ENCODE peak calls at places on chromosome 2, in six cellular contexts. One of them, this sample, is unnamed.

GRCh38 chr2:72141881-72142742 is 5.5 kb downstream of the CYP26B1 start:
- DNase-seq in uterus: peak
- DNase-seq in PC-9: no peak
- DNase-seq in cardiac fibroblast: no peak
- DNase-seq in trophoblast cell: no peak
- DNase-seq in aorta: peak
- DNase-seq in this sample: no peak

GRCh38 chr2:159612255-159612901 is 4.0 kb downstream of the BAZ2B start:
- DNase-seq in trophoblast cell: no peak
- DNase-seq in aorta: no peak
- DNase-seq in cardiac fibroblast: peak
- DNase-seq in uterus: no peak
- DNase-seq in PC-9: no peak
- DNase-seq in this sample: no peak

GRCh38 chr2:38750793-38751042 is 443 bp downstream of the SRSF7 start:
- DNase-seq in uterus: peak
- DNase-seq in cardiac fibroblast: no peak
- DNase-seq in PC-9: no peak
- DNase-seq in trophoblast cell: peak
- DNase-seq in aorta: peak
- DNase-seq in this sample: peak

GRCh38 chr2:18583905-18584607 is 5.3 kb downstream of the NT5C1B start:
- DNase-seq in PC-9: no peak
- DNase-seq in aorta: peak
- DNase-seq in uterus: no peak
- DNase-seq in cardiac fibroblast: no peak
- DNase-seq in trophoblast cell: no peak
- DNase-seq in this sample: no peak

GRCh38 chr2:225274751-225275150 is 124.8 kb upstream of the NYAP2 start:
- DNase-seq in uterus: no peak
- DNase-seq in aorta: no peak
- DNase-seq in trophoblast cell: no peak
- DNase-seq in cardiac fibroblast: peak
- DNase-seq in PC-9: no peak
- DNase-seq in this sample: no peak

GRCh38 chr2:45123521-45124191 is 114.4 kb upstream of the SIX2 start:
- DNase-seq in cardiac fibroblast: no peak
- DNase-seq in trophoblast cell: no peak
- DNase-seq in uterus: no peak
- DNase-seq in PC-9: peak
- DNase-seq in aorta: no peak
- DNase-seq in this sample: no peak

GRCh38 chr2:213001285-213001910 is 150.0 kb downstream of the IKZF2 start:
- DNase-seq in aorta: no peak
- DNase-seq in PC-9: no peak
- DNase-seq in trophoblast cell: no peak
- DNase-seq in cardiac fibroblast: no peak
- DNase-seq in uterus: no peak
- DNase-seq in this sample: no peak

GRCh38 chr2:10720983-10721343 is 467 bp upstream of the ATP6V1C2 start:
- DNase-seq in uterus: no peak
- DNase-seq in trophoblast cell: no peak
- DNase-seq in cardiac fibroblast: no peak
- DNase-seq in PC-9: no peak
- DNase-seq in aorta: peak
- DNase-seq in this sample: no peak

GRCh38 chr2:60556998-60557955 is 3.8 kb upstream of the BCL11A start:
- DNase-seq in PC-9: no peak
- DNase-seq in trophoblast cell: no peak
- DNase-seq in cardiac fibroblast: no peak
- DNase-seq in aorta: no peak
- DNase-seq in uterus: no peak
- DNase-seq in this sample: no peak

GRCh38 chr2:23925702-23926288 is 1.1 kb downstream of the ATAD2B start:
- DNase-seq in uterus: peak
- DNase-seq in PC-9: peak
- DNase-seq in cardiac fibroblast: peak
- DNase-seq in aorta: no peak
- DNase-seq in trophoblast cell: peak
- DNase-seq in this sample: peak

GRCh38 chr2:182435754-182436153 is 8.9 kb upstream of the PDE1A start:
- DNase-seq in cardiac fibroblast: peak
- DNase-seq in aorta: no peak
- DNase-seq in trophoblast cell: no peak
- DNase-seq in uterus: no peak
- DNase-seq in PC-9: no peak
- DNase-seq in this sample: no peak

GRCh38 chr2:206113148-206113547 is 27.2 kb upstream of the INO80D start:
- DNase-seq in cardiac fibroblast: peak
- DNase-seq in uterus: no peak
- DNase-seq in trophoblast cell: no peak
- DNase-seq in PC-9: no peak
- DNase-seq in aorta: no peak
- DNase-seq in this sample: no peak

GRCh38 chr2:191679818-191680600 is 2.1 kb downstream of the NABP1 start:
- DNase-seq in uterus: no peak
- DNase-seq in aorta: no peak
- DNase-seq in PC-9: peak
- DNase-seq in cardiac fibroblast: peak
- DNase-seq in trophoblast cell: no peak
- DNase-seq in this sample: no peak

GRCh38 chr2:192500550-192501200 is 305.9 kb upstream of the TMEFF2 start:
- DNase-seq in uterus: no peak
- DNase-seq in trophoblast cell: peak
- DNase-seq in PC-9: no peak
- DNase-seq in aorta: no peak
- DNase-seq in cardiac fibroblast: peak
- DNase-seq in this sample: no peak

GRCh38 chr2:219783551-219783950 is 156.1 kb downstream of the SLC4A3 start:
- DNase-seq in cardiac fibroblast: no peak
- DNase-seq in trophoblast cell: no peak
- DNase-seq in PC-9: no peak
- DNase-seq in uterus: no peak
- DNase-seq in aorta: no peak
- DNase-seq in this sample: no peak

GRCh38 chr2:179252439-179252838 is 12.2 kb downstream of the SESTD1 start:
- DNase-seq in uterus: no peak
- DNase-seq in PC-9: no peak
- DNase-seq in cardiac fibroblast: no peak
- DNase-seq in trophoblast cell: no peak
- DNase-seq in aorta: no peak
- DNase-seq in this sample: no peak

GRCh38 chr2:126781206-126781605 is 117.5 kb upstream of the TEX51 start:
- DNase-seq in cardiac fibroblast: no peak
- DNase-seq in trophoblast cell: no peak
- DNase-seq in aorta: no peak
- DNase-seq in uterus: no peak
- DNase-seq in PC-9: no peak
- DNase-seq in this sample: no peak

GRCh38 chr2:26179446-26179907 is 6.6 kb downstream of the GAREM2 start:
- DNase-seq in cardiac fibroblast: no peak
- DNase-seq in PC-9: no peak
- DNase-seq in uterus: no peak
- DNase-seq in trophoblast cell: no peak
- DNase-seq in aorta: no peak
- DNase-seq in this sample: no peak

GRCh38 chr2:229409751-229410181 is 138.7 kb upstream of the PID1 start:
- DNase-seq in trophoblast cell: no peak
- DNase-seq in PC-9: no peak
- DNase-seq in uterus: no peak
- DNase-seq in cardiac fibroblast: no peak
- DNase-seq in aorta: no peak
- DNase-seq in this sample: no peak

GRCh38 chr2:190469770-190470169 is 61.6 kb downstream of the MFSD6 start:
- DNase-seq in uterus: peak
- DNase-seq in aorta: no peak
- DNase-seq in PC-9: peak
- DNase-seq in cardiac fibroblast: peak
- DNase-seq in trophoblast cell: no peak
- DNase-seq in this sample: no peak

GRCh38 chr2:75915851-75916634 is 205.3 kb upstream of the GCFC2 start:
- DNase-seq in aorta: no peak
- DNase-seq in cardiac fibroblast: no peak
- DNase-seq in trophoblast cell: no peak
- DNase-seq in uterus: no peak
- DNase-seq in PC-9: no peak
- DNase-seq in this sample: no peak

GRCh38 chr2:104923665-104924064 is 69.8 kb downstream of the POU3F3 start:
- DNase-seq in aorta: no peak
- DNase-seq in PC-9: no peak
- DNase-seq in cardiac fibroblast: no peak
- DNase-seq in uterus: no peak
- DNase-seq in trophoblast cell: no peak
- DNase-seq in this sample: no peak

GRCh38 chr2:181124499-181124898 is 144.1 kb downstream of the UBE2E3 start:
- DNase-seq in trophoblast cell: no peak
- DNase-seq in aorta: no peak
- DNase-seq in cardiac fibroblast: peak
- DNase-seq in PC-9: no peak
- DNase-seq in uterus: no peak
- DNase-seq in this sample: no peak

GRCh38 chr2:143452817-143453462 is 323.7 kb downstream of the ARHGAP15 start:
- DNase-seq in PC-9: no peak
- DNase-seq in trophoblast cell: no peak
- DNase-seq in aorta: no peak
- DNase-seq in cardiac fibroblast: no peak
- DNase-seq in uterus: no peak
- DNase-seq in this sample: no peak

GRCh38 chr2:216635701-216636541 is 2.7 kb downstream of the IGFBP2 start:
- DNase-seq in uterus: no peak
- DNase-seq in trophoblast cell: no peak
- DNase-seq in PC-9: no peak
- DNase-seq in aorta: peak
- DNase-seq in cardiac fibroblast: no peak
- DNase-seq in this sample: peak
- H3K4me3 ChIP-seq in uterus: peak
- H3K4me3 ChIP-seq in trophoblast cell: peak
- H3K4me3 ChIP-seq in PC-9: no peak
- H3K4me3 ChIP-seq in aorta: peak
- H3K4me3 ChIP-seq in cardiac fibroblast: no peak
- H3K4me3 ChIP-seq in this sample: no peak

DNA sequence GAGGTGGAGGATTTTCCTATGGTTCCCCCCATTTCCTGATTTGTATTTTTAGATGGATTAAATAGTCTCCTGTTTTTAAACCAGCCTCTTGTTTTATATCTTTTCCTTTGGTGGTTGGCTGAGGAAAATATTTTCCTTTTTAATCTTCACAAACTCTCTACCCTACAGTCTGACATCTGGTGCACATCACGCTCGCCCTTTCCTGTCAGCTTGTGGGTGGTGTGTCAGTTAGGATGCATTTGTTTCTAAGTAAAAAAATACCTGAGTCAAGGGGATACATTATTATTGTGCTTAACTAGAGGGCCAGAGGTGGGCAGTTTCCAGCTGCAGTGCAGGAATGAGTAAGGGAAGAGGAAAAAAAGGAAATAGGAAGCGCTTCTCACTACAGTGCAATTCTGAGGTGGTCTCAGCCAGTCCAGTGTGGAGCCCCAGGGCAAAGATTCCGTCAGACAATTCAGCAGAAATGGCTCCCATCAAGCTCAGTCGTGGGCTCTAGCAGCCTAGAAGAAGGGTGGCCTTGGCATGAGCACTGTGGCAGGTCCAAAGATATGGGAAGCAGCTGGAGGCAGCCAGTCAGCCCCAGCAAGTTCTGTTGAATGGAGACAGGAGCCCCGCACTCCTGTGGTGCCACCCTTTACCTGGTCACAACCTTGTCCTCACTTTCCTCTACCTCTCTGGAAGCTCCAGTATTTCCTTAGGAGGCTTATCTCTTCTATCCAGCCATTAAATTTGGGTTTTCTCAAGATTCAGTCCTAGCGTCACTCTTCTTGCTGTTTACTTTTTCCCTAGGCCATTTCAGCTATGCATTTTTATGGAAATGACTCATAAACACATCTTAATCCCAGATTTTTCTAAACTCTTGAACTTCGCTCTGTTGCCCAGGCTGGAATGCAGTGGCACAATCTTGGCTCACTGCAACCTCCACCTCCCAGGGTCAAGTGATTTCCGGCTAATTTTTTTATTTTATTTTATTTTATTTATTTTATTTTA is 18.5 kb downstream of the SFTPB start:
- DNase-seq in cardiac fibroblast: peak
- DNase-seq in trophoblast cell: no peak
- DNase-seq in uterus: no peak
- DNase-seq in PC-9: peak
- DNase-seq in aorta: no peak
- DNase-seq in this sample: no peak
- H3K4me3 ChIP-seq in cardiac fibroblast: no peak
- H3K4me3 ChIP-seq in trophoblast cell: no peak
- H3K4me3 ChIP-seq in uterus: no peak
- H3K4me3 ChIP-seq in PC-9: peak
- H3K4me3 ChIP-seq in aorta: no peak
- H3K4me3 ChIP-seq in this sample: no peak

DNA sequence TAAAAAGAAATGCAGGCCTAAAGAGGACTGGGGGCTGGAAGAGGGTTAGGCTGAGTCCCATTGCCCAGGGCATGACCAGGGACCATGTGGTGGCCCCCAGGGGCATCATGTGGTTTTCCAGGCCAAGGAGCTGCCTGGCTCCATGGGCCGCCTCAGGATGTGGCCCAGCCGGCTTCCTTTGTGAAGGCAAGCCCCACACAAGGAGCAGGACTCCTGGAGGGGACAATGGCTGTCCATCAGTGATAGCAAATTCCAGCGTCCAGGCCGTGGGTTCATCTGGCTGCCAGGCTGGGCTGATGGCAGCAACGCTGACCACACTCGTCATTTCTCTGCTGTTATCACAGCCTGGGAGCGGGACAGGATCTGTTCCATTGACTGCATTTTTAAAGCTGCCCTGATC is 82.5 kb downstream of the GBX2 start:
- DNase-seq in trophoblast cell: no peak
- DNase-seq in cardiac fibroblast: no peak
- DNase-seq in aorta: no peak
- DNase-seq in PC-9: no peak
- DNase-seq in uterus: no peak
- DNase-seq in this sample: no peak
- H3K4me3 ChIP-seq in trophoblast cell: no peak
- H3K4me3 ChIP-seq in cardiac fibroblast: no peak
- H3K4me3 ChIP-seq in aorta: no peak
- H3K4me3 ChIP-seq in PC-9: no peak
- H3K4me3 ChIP-seq in uterus: no peak
- H3K4me3 ChIP-seq in this sample: no peak

GRCh38 chr2:130835766-130836015 is 1.0 kb upstream of the ARHGEF4 start:
- DNase-seq in cardiac fibroblast: no peak
- DNase-seq in aorta: peak
- DNase-seq in trophoblast cell: no peak
- DNase-seq in PC-9: no peak
- DNase-seq in uterus: no peak
- DNase-seq in this sample: peak

GRCh38 chr2:130836501-130837174 is at the start of gene ARHGEF4:
- DNase-seq in trophoblast cell: peak
- DNase-seq in cardiac fibroblast: no peak
- DNase-seq in aorta: no peak
- DNase-seq in PC-9: peak
- DNase-seq in uterus: no peak
- DNase-seq in this sample: peak

GRCh38 chr2:130839011-130839780 is 2.5 kb downstream of the ARHGEF4 start:
- DNase-seq in aorta: no peak
- DNase-seq in PC-9: no peak
- DNase-seq in uterus: no peak
- DNase-seq in trophoblast cell: no peak
- DNase-seq in cardiac fibroblast: no peak
- DNase-seq in this sample: peak

GRCh38 chr2:130837811-130838565 is 1.3 kb downstream of the ARHGEF4 start:
- DNase-seq in uterus: no peak
- DNase-seq in trophoblast cell: no peak
- DNase-seq in PC-9: no peak
- DNase-seq in aorta: no peak
- DNase-seq in cardiac fibroblast: no peak
- DNase-seq in this sample: peak

GRCh38 chr2:130837175-130837810 is 579 bp downstream of the ARHGEF4 start:
- DNase-seq in cardiac fibroblast: no peak
- DNase-seq in trophoblast cell: no peak
- DNase-seq in uterus: no peak
- DNase-seq in PC-9: no peak
- DNase-seq in aorta: no peak
- DNase-seq in this sample: no peak
- H3K4me3 ChIP-seq in cardiac fibroblast: no peak
- H3K4me3 ChIP-seq in trophoblast cell: peak
- H3K4me3 ChIP-seq in uterus: no peak
- H3K4me3 ChIP-seq in PC-9: peak
- H3K4me3 ChIP-seq in aorta: no peak
- H3K4me3 ChIP-seq in this sample: no peak

This sample was measured in kidney.